ENCODE peak calls at places on chromosomes 6 and 20, in nine cellular contexts. N is A549, K is HepG2, H is ovary, S is GM12878, Z is stomach, Q is SK-N-SH, L is sigmoid colon, C is tibial nerve. D is an unnamed sample.

GRCh38 chr6:5078121-5078695 is 6.9 kb upstream of the PPP1R3G start:
- DNase-seq in N (no peak), C (no peak), L (no peak), Z (no peak), K (no peak), S (no peak), H (no peak), Q (peak; percentile 32), D (no peak)

GRCh38 chr6:83546636-83547035 is 34.3 kb downstream of the PRSS35 start:
- DNase-seq in H (no peak), N (no peak), Q (no peak), Z (no peak), K (no peak), S (no peak), L (no peak), C (no peak), D (peak; percentile 6)

GRCh38 chr6:6890400-6890858 is 217.3 kb upstream of the RREB1 start:
- DNase-seq in S (no peak), N (no peak), Q (peak; percentile 32), H (peak; percentile 66), K (no peak), L (no peak), Z (peak; percentile 58), C (no peak), D (peak; percentile 56)

GRCh38 chr20:20373046-20373706 is 5.3 kb downstream of the INSM1 start:
- DNase-seq in N (no peak), S (no peak), C (no peak), Z (no peak), Q (no peak), L (no peak), H (no peak), K (no peak), D (no peak)

GRCh38 chr20:25352746-25353145 is 37.9 kb downstream of the ABHD12 start:
- DNase-seq in C (no peak), K (no peak), Z (no peak), S (no peak), N (no peak), H (no peak), Q (no peak), L (no peak), D (no peak)

GRCh38 chr6:46172176-46172575 is 1.4 kb upstream of the ENPP5 start:
- DNase-seq in Z (no peak), K (no peak), N (no peak), C (no peak), H (no peak), Q (no peak), L (no peak), S (no peak), D (no peak)

GRCh38 chr6:128870751-128871150 is 12.2 kb upstream of the LAMA2 start:
- DNase-seq in N (no peak), H (no peak), Z (no peak), L (no peak), Q (no peak), C (no peak), K (no peak), S (no peak), D (no peak)

GRCh38 chr20:49534314-49534713 is 33.6 kb downstream of the PTGIS start:
- DNase-seq in S (peak; percentile 19), N (peak; percentile 80), H (peak; percentile 62), Z (peak; percentile 55), K (peak; percentile 63), Q (peak; percentile 79), C (no peak), L (no peak), D (peak; percentile 52)

GRCh38 chr20:11178946-11179654 is 505.3 kb upstream of the JAG1 start:
- DNase-seq in Q (no peak), L (no peak), N (peak; percentile 28), K (peak; percentile 54), S (no peak), H (no peak), C (no peak), Z (no peak), D (no peak)

DNA sequence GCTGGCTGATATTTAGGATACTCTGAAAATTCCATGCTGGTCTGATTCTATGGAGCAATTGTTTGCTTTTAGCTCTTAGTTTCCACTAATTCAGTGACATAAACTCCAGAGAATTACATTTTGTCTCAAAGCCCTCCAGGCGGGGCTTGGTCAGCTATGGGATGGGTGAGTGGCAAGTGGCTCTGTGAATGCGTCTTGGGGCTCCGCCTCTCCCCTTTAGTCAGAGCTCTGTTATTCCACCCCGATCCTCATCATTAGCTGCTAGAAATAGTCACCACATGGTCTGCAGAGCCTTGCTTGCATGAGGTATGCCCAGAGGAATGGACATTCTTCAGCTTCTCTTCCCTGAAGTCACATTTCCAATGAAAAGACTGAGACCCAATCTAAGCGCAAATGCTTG is 540.6 kb downstream of the QKI start:
- DNase-seq in L (no peak), Z (no peak), S (no peak), N (no peak), H (no peak), C (no peak), K (no peak), Q (no peak), D (no peak)
- TF ChIP-seq EP300 in L (no peak), Z (no peak), S (no peak), N (no peak), H (no peak), C (no peak), K (no peak), Q (no peak), D (no peak)

GRCh38 chr20:1809121-1809520 is 86.1 kb upstream of the SIRPA start:
- DNase-seq in N (peak; percentile 84), Z (no peak), C (no peak), L (no peak), K (peak; percentile 32), S (no peak), H (no peak), Q (no peak), D (no peak)

GRCh38 chr20:1808101-1808500 is 87.1 kb upstream of the SIRPA start:
- DNase-seq in Q (no peak), C (no peak), N (no peak), S (no peak), K (no peak), H (no peak), L (no peak), Z (no peak), D (no peak)

GRCh38 chr20:1806456-1806855 is 88.8 kb upstream of the SIRPA start:
- DNase-seq in K (no peak), Z (no peak), C (no peak), S (no peak), Q (no peak), L (no peak), N (no peak), H (no peak), D (no peak)

GRCh38 chr20:1805816-1806215 is 89.4 kb upstream of the SIRPA start:
- DNase-seq in S (no peak), C (no peak), Z (no peak), H (no peak), K (no peak), N (no peak), L (no peak), Q (no peak), D (no peak)

DNA sequence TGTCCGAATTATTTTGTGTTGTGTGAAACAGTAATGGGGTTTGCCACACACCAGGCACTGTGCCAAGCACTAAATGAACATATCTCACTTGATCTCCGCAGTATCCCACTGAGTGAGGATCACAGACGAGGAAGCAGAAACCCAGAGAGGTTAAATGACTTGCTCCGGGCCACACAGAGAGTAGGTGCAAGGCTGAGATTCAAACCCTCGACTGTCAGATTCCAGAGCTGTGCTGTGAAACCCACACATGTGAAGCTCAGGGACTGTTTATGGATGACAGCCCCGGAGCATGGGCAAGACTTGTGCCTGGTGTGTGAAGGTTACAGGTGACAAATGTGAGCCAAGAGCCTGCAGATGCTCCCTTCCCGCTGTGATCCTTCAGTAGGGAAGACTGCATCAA is 87.8 kb upstream of the SIRPA start:
- DNase-seq in S (no peak), K (no peak), L (no peak), H (no peak), N (no peak), Q (peak; percentile 42), Z (no peak), C (no peak), D (no peak)
- H3K4me1 ChIP-seq in S (peaks cover 17% of the 10 kb centered on the region), K (peaks cover 36% of the 10 kb centered on the region), L (peaks cover 26% of the 10 kb centered on the region), H (no peaks in the 10 kb centered on the region), N (peaks cover 53% of the 10 kb centered on the region), Q (peaks cover 16% of the 10 kb centered on the region), Z (peaks cover 36% of the 10 kb centered on the region), C (peaks cover 48% of the 10 kb centered on the region), D (peaks cover 6% of the 10 kb centered on the region)

GRCh38 chr6:113758725-113759576 is 98.2 kb upstream of the MARCKS start:
- DNase-seq in H (no peak), N (no peak), K (no peak), Z (no peak), C (no peak), Q (no peak), S (no peak), L (no peak), D (no peak)

GRCh38 chr6:113762611-113763010 is 94.5 kb upstream of the MARCKS start:
- DNase-seq in K (no peak), N (no peak), Z (no peak), L (no peak), Q (no peak), H (no peak), S (no peak), C (no peak), D (no peak)

GRCh38 chr6:113767985-113768384 is 89.2 kb upstream of the MARCKS start:
- DNase-seq in N (no peak), C (no peak), H (no peak), Q (no peak), L (no peak), S (no peak), Z (no peak), K (no peak), D (no peak)

GRCh38 chr6:113763883-113764282 is 93.3 kb upstream of the MARCKS start:
- DNase-seq in Q (no peak), L (no peak), C (no peak), K (no peak), H (no peak), S (peak; percentile 72), N (peak; percentile 10), Z (no peak), D (no peak)

GRCh38 chr6:113763311-113763766 is 93.8 kb upstream of the MARCKS start:
- DNase-seq in C (no peak), N (no peak), S (no peak), K (no peak), Z (no peak), H (no peak), Q (no peak), L (no peak), D (no peak)
- TF ChIP-seq EP300 in C (no peak), N (no peak), S (no peak), K (no peak), Z (no peak), H (no peak), Q (no peak), L (no peak), D (no peak)

DNA sequence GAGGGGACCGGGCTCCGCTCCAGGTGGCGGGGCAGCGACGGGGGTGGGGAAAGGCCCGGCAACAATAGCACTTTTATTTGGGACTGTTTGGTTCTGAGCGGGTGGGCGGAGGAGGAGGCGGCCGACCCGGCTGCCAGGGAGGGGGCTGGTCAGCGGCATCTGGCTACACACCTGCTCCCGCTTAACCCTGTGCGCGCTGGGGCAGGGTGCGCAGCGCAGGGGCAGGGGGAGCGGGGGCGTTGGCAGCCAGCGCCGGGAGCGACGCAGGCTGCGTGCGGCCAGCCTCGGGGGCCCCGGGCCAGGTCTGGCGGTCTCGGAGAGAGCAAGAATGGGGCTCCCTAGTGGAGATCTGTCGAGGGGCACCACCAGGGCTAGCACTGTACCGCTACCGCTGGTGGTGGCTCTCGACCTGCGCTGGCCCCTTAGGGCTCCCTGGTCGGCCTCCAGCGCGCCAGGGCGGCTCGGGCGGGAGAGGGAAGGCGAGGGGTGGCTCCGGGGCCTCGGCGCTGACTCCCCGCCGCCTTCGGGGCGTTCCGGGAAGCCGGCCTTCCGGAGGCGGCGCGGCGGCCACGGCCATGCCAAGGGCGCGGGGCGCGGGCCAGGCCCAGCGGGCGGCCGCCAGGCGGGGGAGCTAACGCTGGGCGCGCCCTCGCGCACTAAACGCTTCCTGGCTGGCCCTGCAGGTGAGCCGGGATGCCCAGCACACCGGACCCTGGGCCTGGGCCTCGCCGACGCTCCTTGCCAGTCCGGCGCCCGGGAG is 92.4 kb downstream of the NCR2 start:
- DNase-seq in S (no peak), Q (peak; percentile 71), K (peak; percentile 65), H (peak; percentile 37), Z (peak; percentile 89), N (no peak), C (no peak), L (peak; percentile 75), D (peak; percentile 63)
- H3K4me1 ChIP-seq in S (peaks cover 10% of the 10 kb centered on the region), Q (peaks cover 17% of the 10 kb centered on the region), K (peaks cover 52% of the 10 kb centered on the region), H (peaks cover 14% of the 10 kb centered on the region), Z (peaks cover 61% of the 10 kb centered on the region), N (peaks cover 15% of the 10 kb centered on the region), C (peaks cover 65% of the 10 kb centered on the region), L (peaks cover 42% of the 10 kb centered on the region), D (peaks cover 44% of the 10 kb centered on the region)

D was measured in transverse colon.